ENCODE peak calls at places on chromosomes 16 and 17, in five cellular contexts. One of them, this sample, is unnamed.

GRCh38 chr17:8116779-8117178 is 1.5 kb downstream of the ALOXE3 start:
- DNase-seq in activated CD4-positive, alpha-beta T cell treated with anti-CD3 and anti-CD28 coated beads for 1 hour: no peak
- DNase-seq in T-helper 1 cell: no peak
- DNase-seq in T-cell: no peak
- DNase-seq in globus pallidus: no peak
- DNase-seq in this sample: no peak

GRCh38 chr17:57699751-57700186 is 45.3 kb downstream of the CCDC182 start:
- DNase-seq in T-helper 1 cell: no peak
- DNase-seq in activated CD4-positive, alpha-beta T cell treated with anti-CD3 and anti-CD28 coated beads for 1 hour: no peak
- DNase-seq in globus pallidus: no peak
- DNase-seq in T-cell: no peak
- DNase-seq in this sample: no peak

GRCh38 chr16:31073073-31073822 is 792 bp downstream of the ZNF668 start:
- DNase-seq in T-helper 1 cell: peak; percentile 89
- DNase-seq in T-cell: peak; percentile 82
- DNase-seq in activated CD4-positive, alpha-beta T cell treated with anti-CD3 and anti-CD28 coated beads for 1 hour: peak; percentile 71
- DNase-seq in globus pallidus: peak; percentile 91
- DNase-seq in this sample: peak; percentile 85

GRCh38 chr16:5412721-5413120 is 315.1 kb upstream of the EEF2KMT start:
- DNase-seq in T-helper 1 cell: no peak
- DNase-seq in activated CD4-positive, alpha-beta T cell treated with anti-CD3 and anti-CD28 coated beads for 1 hour: no peak
- DNase-seq in globus pallidus: no peak
- DNase-seq in T-cell: no peak
- DNase-seq in this sample: no peak

GRCh38 chr17:6677158-6677831 is 25.7 kb downstream of the C17orf100 start:
- DNase-seq in activated CD4-positive, alpha-beta T cell treated with anti-CD3 and anti-CD28 coated beads for 1 hour: no peak
- DNase-seq in T-cell: no peak
- DNase-seq in T-helper 1 cell: no peak
- DNase-seq in globus pallidus: no peak
- DNase-seq in this sample: no peak

GRCh38 chr16:22194707-22195444 is 11.2 kb upstream of the EEF2K start:
- DNase-seq in T-helper 1 cell: no peak
- DNase-seq in activated CD4-positive, alpha-beta T cell treated with anti-CD3 and anti-CD28 coated beads for 1 hour: no peak
- DNase-seq in globus pallidus: no peak
- DNase-seq in T-cell: no peak
- DNase-seq in this sample: no peak

GRCh38 chr16:82810077-82810476 is 183.3 kb downstream of the CDH13 start:
- DNase-seq in activated CD4-positive, alpha-beta T cell treated with anti-CD3 and anti-CD28 coated beads for 1 hour: no peak
- DNase-seq in globus pallidus: no peak
- DNase-seq in T-helper 1 cell: no peak
- DNase-seq in T-cell: no peak
- DNase-seq in this sample: no peak

GRCh38 chr17:40460585-40460975 is 17.3 kb downstream of the IGFBP4 start:
- DNase-seq in globus pallidus: no peak
- DNase-seq in activated CD4-positive, alpha-beta T cell treated with anti-CD3 and anti-CD28 coated beads for 1 hour: no peak
- DNase-seq in T-helper 1 cell: no peak
- DNase-seq in T-cell: no peak
- DNase-seq in this sample: no peak

GRCh38 chr17:68175905-68176304 is 71.9 kb upstream of the AMZ2 start:
- DNase-seq in activated CD4-positive, alpha-beta T cell treated with anti-CD3 and anti-CD28 coated beads for 1 hour: no peak
- DNase-seq in globus pallidus: no peak
- DNase-seq in T-helper 1 cell: no peak
- DNase-seq in T-cell: no peak
- DNase-seq in this sample: no peak